ENCODE peak calls at places on chromosomes 11 and 22, in seven cellular contexts. F is IMR-90, R is mesendoderm, O is H9, V is trophoblast cell, U is mesenchymal stem cell, I is H1. S is an unnamed sample.
A peak's percentile ranks its signal among the peaks of the same experiment; 100 is the strongest.

GRCh38 chr22:21947040-21948014 is 5.3 kb downstream of the PPM1F start:
- DNase-seq in V (peak; percentile 13), R (peak; percentile 83), I (peak; percentile 69), U (peak; percentile 70), O (peak; percentile 57), F (peak; percentile 71), S (peak; percentile 29)

GRCh38 chr11:64245797-64246623 is 733 bp downstream of the PPP1R14B start:
- DNase-seq in U (peak; percentile 93), F (peak; percentile 91), R (peak; percentile 91), V (peak; percentile 97), O (no peak), I (no peak), S (no peak)

GRCh38 chr11:70090989-70091388 is 12.9 kb downstream of the ANO1 start:
- DNase-seq in I (no peak), F (peak; percentile 28), R (no peak), V (no peak), O (no peak), U (no peak), S (no peak)

GRCh38 chr11:2534131-2534956 is 89.5 kb downstream of the KCNQ1 start:
- DNase-seq in O (peak; percentile 67), F (no peak), R (no peak), U (peak; percentile 9), I (peak; percentile 56), V (peak; percentile 99), S (no peak)

GRCh38 chr11:13249992-13250391 is 27.6 kb upstream of the BMAL1 start:
- DNase-seq in I (no peak), V (peak; percentile 24), U (peak; percentile 33), O (no peak), F (no peak), R (peak; percentile 56), S (no peak)

GRCh38 chr11:110112457-110112856 is 19.3 kb downstream of the ZC3H12C start:
- DNase-seq in O (no peak), I (no peak), V (no peak), R (no peak), U (no peak), F (no peak), S (no peak)

GRCh38 chr11:60607483-60607882 is 91.9 kb upstream of the MS4A8 start:
- DNase-seq in U (no peak), I (no peak), O (no peak), F (no peak), V (no peak), R (peak; percentile 7), S (no peak)

GRCh38 chr22:41048791-41049717 is 43.3 kb upstream of the EP300 start:
- DNase-seq in F (peak; percentile 80), R (peak; percentile 85), I (peak; percentile 64), V (peak; percentile 100), U (peak; percentile 98), O (peak; percentile 75), S (peak; percentile 32)

GRCh38 chr11:40227730-40228129 is 1231.7 kb downstream of the LRRC4C start:
- DNase-seq in U (no peak), F (no peak), V (no peak), O (no peak), I (no peak), R (no peak), S (no peak)

GRCh38 chr22:27918351-27919221 is 470 bp downstream of the PITPNB start:
- DNase-seq in R (peak; percentile 80), F (peak; percentile 45), O (peak; percentile 65), I (peak; percentile 70), U (peak; percentile 71), V (peak; percentile 70), S (peak; percentile 35)

GRCh38 chr11:63814383-63814736 is 1.1 kb downstream of the SPINDOC start:
- DNase-seq in I (no peak), O (no peak), F (no peak), U (no peak), V (no peak), R (no peak), S (no peak)

GRCh38 chr11:8003187-8003586 is 16.1 kb downstream of the EIF3F start:
- DNase-seq in O (no peak), I (no peak), U (no peak), F (no peak), V (no peak), R (no peak), S (no peak)

GRCh38 chr11:126416542-126417090 is 61.1 kb downstream of the ST3GAL4 start:
- DNase-seq in O (peak; percentile 89), V (peak; percentile 91), F (peak; percentile 68), I (peak; percentile 63), R (peak; percentile 77), U (peak; percentile 81), S (peak; percentile 59)

GRCh38 chr11:35615911-35616900 is 2.1 kb upstream of the FJX1 start:
- DNase-seq in U (peak; percentile 86), R (peak; percentile 37), F (peak; percentile 74), I (no peak), V (peak; percentile 77), O (no peak), S (peak; percentile 39)
- H3K9ac ChIP-seq in U (peak overlapping the region; percentile 39), R (no peak overlapping the region), F (no peak overlapping the region), I (no peak overlapping the region), V (no peak overlapping the region), O (no peak overlapping the region), S (no peak overlapping the region)

GRCh38 chr22:46290843-46291785 is 5.6 kb upstream of the GTSE1 start:
- DNase-seq in O (no peak), I (no peak), F (no peak), R (no peak), V (no peak), U (no peak), S (no peak)
- H2BK5ac ChIP-seq in O (no peak overlapping the region), I (no peak overlapping the region), F (no peak overlapping the region), R (no peak overlapping the region), V (no peak overlapping the region), U (no peak overlapping the region), S (no peak overlapping the region)

GRCh38 chr11:693415-693831 is 1.6 kb downstream of the DEAF1 start:
- DNase-seq in F (no peak), V (peak; percentile 41), O (no peak), R (no peak), U (peak; percentile 36), I (no peak), S (no peak)
- H3K9ac ChIP-seq in F (peak overlapping the region; percentile 18), V (peak overlapping the region; percentile 31), O (no peak overlapping the region), R (peak overlapping the region; percentile 65), U (peak overlapping the region; percentile 58), I (no peak overlapping the region), S (peak overlapping the region; percentile 61)

GRCh38 chr22:46827072-46827780 is 64.8 kb downstream of the TBC1D22A start:
- DNase-seq in F (no peak), O (peak; percentile 89), I (peak; percentile 88), R (peak; percentile 92), U (no peak), V (peak; percentile 41), S (no peak)
- H2BK5ac ChIP-seq in F (no peak overlapping the region), O (no peak overlapping the region), I (no peak overlapping the region), R (no peak overlapping the region), U (no peak overlapping the region), V (no peak overlapping the region), S (no peak overlapping the region)

DNA sequence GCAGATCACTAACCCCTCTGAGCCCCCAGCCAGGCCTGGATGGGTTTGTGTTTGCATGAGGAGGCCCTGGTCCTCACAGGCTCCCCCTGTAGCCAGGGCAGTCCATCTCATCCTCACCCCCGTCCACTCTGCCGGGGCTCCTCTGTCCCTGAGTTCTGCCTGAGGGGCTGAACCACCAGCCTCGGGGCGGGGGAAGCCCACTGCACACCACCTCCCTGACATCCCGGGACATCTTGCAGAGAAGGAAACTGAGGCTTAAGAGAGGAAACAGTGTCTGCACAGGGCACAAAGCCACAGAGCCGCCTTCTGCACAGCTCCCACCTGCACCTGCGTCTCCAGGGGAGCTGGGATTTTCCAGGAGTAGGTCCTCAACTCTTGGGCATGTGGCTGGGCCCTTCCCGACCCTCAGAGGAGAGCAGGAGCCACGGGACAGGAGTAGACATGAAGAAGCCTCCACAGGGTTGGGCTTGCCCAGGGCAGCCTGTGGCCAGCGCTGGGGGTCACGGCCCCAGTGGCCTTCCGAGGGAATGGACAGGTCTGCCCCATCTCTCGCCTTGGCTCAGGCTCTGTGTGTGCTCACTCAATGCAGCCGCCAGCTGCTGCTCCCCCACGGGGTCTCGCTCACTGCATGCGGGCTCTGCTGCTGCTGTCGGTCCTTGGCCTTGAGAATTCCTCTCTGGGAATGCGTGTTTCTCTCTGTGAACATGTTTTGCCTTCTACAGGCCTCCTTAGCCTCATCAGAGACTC is 45.4 kb upstream of the CCDC188 start:
- DNase-seq in V (peak; percentile 9), U (no peak), F (no peak), R (no peak), O (no peak), I (no peak), S (no peak)
- H3K9ac ChIP-seq in V (no peak overlapping the region), U (no peak overlapping the region), F (no peak overlapping the region), R (no peak overlapping the region), O (no peak overlapping the region), I (no peak overlapping the region), S (no peak overlapping the region)

GRCh38 chr11:45672593-45672992 is 7.2 kb upstream of the CHST1 start:
- DNase-seq in F (no peak), I (no peak), O (no peak), V (no peak), U (no peak), R (no peak), S (no peak)
- H2BK5ac ChIP-seq in F (no peak overlapping the region), I (no peak overlapping the region), O (no peak overlapping the region), V (no peak overlapping the region), U (no peak overlapping the region), R (no peak overlapping the region), S (no peak overlapping the region)

DNA sequence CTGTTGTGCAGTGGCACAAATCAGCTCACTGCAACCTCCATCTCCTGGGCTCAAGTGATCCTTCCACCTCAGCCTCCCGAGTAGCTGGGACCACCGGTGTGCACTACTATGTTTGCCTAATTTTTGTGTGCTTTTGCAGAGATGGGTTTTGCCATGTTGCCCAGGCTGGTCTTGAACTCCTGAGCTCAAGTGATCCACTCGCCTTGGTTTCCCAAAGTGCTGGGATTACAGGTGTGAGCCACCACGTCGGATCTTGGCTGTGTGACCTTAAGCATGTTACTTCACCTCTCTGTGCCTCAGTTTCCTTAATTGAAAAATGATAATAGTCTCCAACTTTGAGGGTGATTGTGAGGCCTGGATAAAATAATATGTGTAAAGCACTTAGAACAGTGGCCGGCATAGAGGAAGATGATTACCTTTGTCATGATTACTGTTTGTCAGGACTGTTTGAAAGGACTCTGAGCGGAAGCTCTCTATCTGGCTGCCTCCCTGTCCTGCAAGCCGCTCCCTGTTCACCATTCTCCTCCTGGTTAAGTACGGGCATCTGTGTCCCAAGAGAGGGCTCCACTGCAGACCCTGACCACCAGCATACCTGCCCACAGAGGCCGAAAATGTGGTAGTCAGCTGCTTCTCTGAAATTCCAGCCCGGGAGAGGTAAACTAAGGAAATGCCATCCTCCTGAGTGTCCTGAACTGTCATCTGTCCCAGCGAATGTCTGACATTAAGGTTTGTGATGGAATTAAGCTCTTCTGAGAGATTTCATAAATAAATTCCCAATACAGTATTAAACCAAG is 73.6 kb downstream of the MICAL2 start:
- DNase-seq in V (peak; percentile 83), I (no peak), U (no peak), F (no peak), R (no peak), O (no peak), S (no peak)
- H3K9ac ChIP-seq in V (no peak overlapping the region), I (no peak overlapping the region), U (peak overlapping the region; percentile 28), F (peak overlapping the region; percentile 65), R (no peak overlapping the region), O (no peak overlapping the region), S (no peak overlapping the region)